ENCODE peak calls at places on chromosome 1, in ten cellular contexts. J, W, M, B, Z, D, O, G, L and X are unnamed samples.

GRCh38 chr1:230400007-230400344 is 26.2 kb downstream of the PGBD5 start:
- DNase-seq in G (no peak), M (no peak), B (no peak), O (peak; percentile 61), Z (peak; percentile 46), D (no peak), W (no peak), L (no peak), J (no peak), X (no peak)

GRCh38 chr1:42925132-42925769 is 33.4 kb downstream of the SLC2A1 start:
- DNase-seq in L (peak; percentile 36), D (peak; percentile 65), J (no peak), Z (no peak), W (no peak), G (no peak), O (peak; percentile 55), B (no peak), M (no peak), X (no peak)

GRCh38 chr1:243850368-243851128 is 505 bp upstream of the AKT3 start:
- DNase-seq in W (peak; percentile 69), Z (peak; percentile 89), O (peak; percentile 93), M (peak; percentile 71), G (peak; percentile 64), J (peak; percentile 30), B (peak; percentile 77), L (peak; percentile 93), D (peak; percentile 89), X (peak; percentile 81)

GRCh38 chr1:107820797-107821196 is 144.2 kb downstream of the VAV3 start:
- DNase-seq in D (no peak), W (no peak), G (no peak), B (no peak), O (no peak), M (no peak), J (no peak), L (peak; percentile 33), Z (no peak), X (no peak)

GRCh38 chr1:53316058-53316741 is 11.7 kb downstream of the LRP8 start:
- DNase-seq in O (peak; percentile 69), Z (no peak), W (peak; percentile 37), J (no peak), D (peak; percentile 47), G (no peak), L (peak; percentile 45), M (no peak), B (no peak), X (no peak)

GRCh38 chr1:163104405-163105099 is 35.4 kb downstream of the RGS4 start:
- DNase-seq in J (no peak), W (no peak), G (no peak), L (no peak), O (no peak), Z (no peak), D (no peak), B (no peak), M (no peak), X (no peak)

GRCh38 chr1:38693031-38693430 is 166.5 kb downstream of the RRAGC start:
- DNase-seq in O (no peak), D (no peak), J (no peak), M (no peak), L (no peak), W (no peak), B (no peak), Z (no peak), G (no peak), X (no peak)

GRCh38 chr1:242449211-242449610 is 75.3 kb downstream of the PLD5 start:
- DNase-seq in M (no peak), G (no peak), W (no peak), D (peak; percentile 13), L (peak; percentile 9), O (peak; percentile 61), B (no peak), J (no peak), Z (no peak), X (no peak)

DNA sequence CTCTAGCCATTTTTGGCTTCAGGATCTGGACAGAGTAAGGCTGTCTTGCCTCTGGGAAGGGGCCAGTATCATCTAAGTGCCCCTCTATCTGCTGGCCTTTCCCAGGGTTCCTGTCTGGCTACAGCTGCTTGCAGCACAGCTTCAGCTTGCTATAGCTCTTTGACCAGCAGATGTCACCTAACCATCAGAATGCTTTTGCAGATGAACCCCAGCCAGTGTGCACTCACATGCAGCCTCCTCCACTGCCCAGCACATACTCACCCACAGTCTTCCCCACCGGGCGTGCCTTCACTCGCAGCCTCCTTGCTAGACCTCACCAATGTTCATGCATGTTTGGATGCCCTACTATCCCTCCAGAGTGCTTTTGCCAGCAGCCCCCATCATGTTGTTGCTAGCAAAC is 769.0 kb downstream of the BRINP3 start:
- DNase-seq in J (no peak), W (peak; percentile 7), O (peak; percentile 71), L (peak; percentile 6), B (no peak), D (peak; percentile 51), G (no peak), Z (peak; percentile 23), M (no peak), X (no peak)
- TF ChIP-seq CTCF in J (no peak), W (no peak), O (peak; percentile 70), L (no peak), B (no peak), D (peak; percentile 42), G (peak; percentile 23), Z (no peak), M (no peak), X (no peak)

GRCh38 chr1:154972213-154972516 is 1.6 kb upstream of the SHC1 start:
- DNase-seq in Z (no peak), W (no peak), J (no peak), B (no peak), O (no peak), G (no peak), L (no peak), M (no peak), D (no peak), X (no peak)

GRCh38 chr1:154974808-154975408 is 427 bp downstream of the CKS1B start:
- DNase-seq in G (peak; percentile 94), Z (peak; percentile 97), B (peak; percentile 94), D (peak; percentile 99), J (peak; percentile 98), W (peak; percentile 96), L (peak; percentile 97), M (peak; percentile 92), O (peak; percentile 98), X (peak; percentile 95)

GRCh38 chr1:154972517-154973343 is 1.8 kb upstream of the CKS1B start:
- DNase-seq in B (peak; percentile 70), D (peak; percentile 94), G (peak; percentile 85), W (no peak), J (no peak), L (peak; percentile 98), Z (peak; percentile 91), M (no peak), O (peak; percentile 98), X (peak; percentile 66)

GRCh38 chr1:154974086-154974807 is at the start of gene CKS1B:
- DNase-seq in O (peak; percentile 98), M (peak; percentile 95), B (peak; percentile 99), L (peak; percentile 100), W (peak; percentile 99), Z (peak; percentile 96), G (peak; percentile 99), J (peak; percentile 100), D (peak; percentile 99), X (peak; percentile 98)

GRCh38 chr1:154973344-154974085 is 966 bp upstream of the CKS1B start:
- DNase-seq in M (peak; percentile 76), B (peak; percentile 99), D (peak; percentile 97), G (peak; percentile 88), L (peak; percentile 99), W (peak; percentile 95), Z (peak; percentile 100), O (peak; percentile 99), J (peak; percentile 94), X (peak; percentile 99)
- TF ChIP-seq CTCF in M (no peak), B (no peak), D (peak; percentile 14), G (no peak), L (peak; percentile 18), W (no peak), Z (no peak), O (peak; percentile 43), J (peak; percentile 37), X (no peak)

DNA sequence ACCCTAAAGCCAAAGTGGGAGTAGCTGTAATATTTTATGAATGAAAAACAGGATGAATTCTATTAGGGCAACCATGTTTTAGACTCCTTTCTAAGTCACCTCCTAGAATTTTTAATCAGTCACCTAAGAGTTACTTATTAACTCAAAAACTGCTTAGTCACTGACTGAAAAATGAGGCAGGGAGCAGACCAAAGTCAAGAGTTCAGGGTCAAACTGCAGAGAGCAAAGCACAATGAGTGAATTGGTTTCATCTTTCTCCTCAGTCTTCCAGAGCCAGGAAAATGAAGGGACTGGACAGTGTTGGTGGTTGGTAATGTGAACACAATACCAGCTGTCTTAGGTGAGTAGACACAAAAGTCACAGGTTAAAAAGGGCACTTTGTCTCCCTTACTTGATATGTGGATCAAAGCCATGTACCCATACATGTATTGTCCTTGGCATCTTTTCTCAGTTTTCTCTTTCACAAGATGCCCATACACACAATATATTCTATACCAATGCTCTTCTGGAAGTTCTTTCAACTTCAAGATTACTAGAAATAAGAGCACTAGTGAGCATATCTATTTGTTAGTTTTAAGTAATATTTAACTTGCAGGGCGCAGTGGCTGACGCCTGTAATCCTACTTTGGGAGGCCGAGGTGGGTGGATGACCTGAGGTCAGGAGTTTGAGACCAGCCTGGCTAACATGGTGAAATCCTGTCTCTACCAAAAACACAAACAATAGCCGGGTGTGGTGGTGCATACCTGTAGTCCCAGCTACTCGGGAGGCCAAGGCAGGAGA is 42.2 kb downstream of the ATP1B1 start:
- DNase-seq in O (no peak), W (no peak), L (no peak), M (no peak), Z (no peak), J (no peak), D (no peak), B (no peak), G (peak; percentile 58), X (no peak)
- TF ChIP-seq CTCF in O (no peak), W (no peak), L (no peak), M (no peak), Z (no peak), J (no peak), D (no peak), B (no peak), G (no peak), X (no peak)

GRCh38 chr1:116205941-116206679 is 94.9 kb downstream of the MAB21L3 start:
- DNase-seq in O (no peak), M (no peak), B (no peak), D (no peak), G (no peak), Z (no peak), L (no peak), W (no peak), J (no peak), X (no peak)

GRCh38 chr1:116203936-116204335 is 92.7 kb downstream of the MAB21L3 start:
- DNase-seq in L (peak; percentile 67), Z (no peak), B (no peak), M (no peak), D (no peak), W (no peak), O (no peak), G (no peak), J (no peak), X (no peak)

GRCh38 chr1:116201921-116202320 is 90.7 kb downstream of the MAB21L3 start:
- DNase-seq in O (no peak), Z (no peak), D (no peak), M (no peak), W (no peak), G (no peak), L (no peak), B (no peak), J (no peak), X (no peak)

GRCh38 chr1:116207126-116207735 is 96.0 kb downstream of the MAB21L3 start:
- DNase-seq in G (no peak), L (no peak), B (no peak), D (no peak), Z (no peak), M (no peak), O (no peak), J (no peak), W (no peak), X (no peak)

DNA sequence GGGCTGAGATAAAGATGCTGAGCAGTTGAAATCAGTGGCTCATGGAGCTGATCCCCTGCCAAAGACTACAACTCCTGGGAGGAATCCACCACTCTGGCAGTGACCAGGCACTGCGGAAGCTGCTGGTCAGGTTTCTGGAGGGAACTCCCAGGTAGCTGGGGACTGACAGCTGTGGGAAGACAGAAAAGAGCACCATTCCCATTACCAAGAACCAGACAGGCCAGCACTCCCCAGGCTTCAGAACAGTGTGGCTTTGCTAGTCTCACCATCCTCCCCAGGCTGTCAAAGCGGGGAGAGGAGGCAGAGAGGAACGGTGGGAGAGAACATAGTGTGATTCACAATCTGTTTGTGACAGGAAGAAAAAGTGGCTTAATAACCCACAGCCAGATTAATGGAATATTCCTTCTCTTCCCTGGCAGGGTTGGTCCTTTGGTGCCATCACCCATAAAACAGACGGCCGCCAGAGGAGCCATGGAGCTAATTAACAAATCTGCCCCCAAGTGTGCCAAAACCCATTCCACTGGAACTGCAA is 92.1 kb downstream of the MAB21L3 start:
- DNase-seq in G (no peak), D (no peak), J (no peak), L (peak; percentile 34), M (no peak), W (no peak), Z (no peak), O (no peak), B (peak; percentile 63), X (no peak)
- TF ChIP-seq CTCF in G (no peak), D (no peak), J (no peak), L (peak; percentile 11), M (no peak), W (no peak), Z (no peak), O (peak; percentile 46), B (peak; percentile 10), X (no peak)